ENCODE peak calls at places on chromosomes 7 and 10, in ten cellular contexts. H, B, K, O, M, S, A, R, G and W are unnamed samples.
A peak's percentile ranks its signal among the peaks of the same experiment; 100 is the strongest.

GRCh38 chr10:44966816-44967509 is 7.4 kb downstream of the RASSF4 start:
- DNase-seq in M (no peak), O (no peak), H (no peak), R (no peak), B (no peak), G (no peak), S (no peak), K (no peak), A (no peak), W (no peak)

GRCh38 chr7:17532861-17533404 is 234.5 kb downstream of the AHR start:
- DNase-seq in R (peak; percentile 34), A (no peak), H (no peak), O (peak; percentile 65), K (peak; percentile 79), S (no peak), M (no peak), G (no peak), B (peak; percentile 94), W (no peak)

GRCh38 chr10:61747341-61747740 is 84.6 kb downstream of the CABCOCO1 start:
- DNase-seq in A (no peak), R (no peak), G (no peak), H (no peak), B (no peak), O (no peak), M (no peak), S (no peak), K (peak; percentile 23), W (no peak)

GRCh38 chr10:75108684-75109458 is 2.6 kb upstream of the SAMD8 start:
- DNase-seq in B (no peak), A (no peak), G (peak; percentile 39), R (peak; percentile 48), S (no peak), O (peak; percentile 64), H (peak; percentile 48), M (no peak), K (peak; percentile 31), W (no peak)

GRCh38 chr10:120800528-120801323 is 50.4 kb upstream of the WDR11 start:
- DNase-seq in B (no peak), M (no peak), K (no peak), S (no peak), H (no peak), A (no peak), G (no peak), R (no peak), O (no peak), W (no peak)

GRCh38 chr7:42511027-42511426 is 274.0 kb upstream of the GLI3 start:
- DNase-seq in A (no peak), B (no peak), S (no peak), G (no peak), R (no peak), K (no peak), H (no peak), M (no peak), O (no peak), W (no peak)

GRCh38 chr7:21253740-21254687 is 173.9 kb upstream of the SP4 start:
- DNase-seq in M (peak; percentile 78), K (peak; percentile 65), S (peak; percentile 16), G (no peak), R (peak; percentile 8), A (peak; percentile 55), O (peak; percentile 22), H (peak; percentile 74), B (peak; percentile 26), W (peak; percentile 9)

GRCh38 chr7:84412161-84412969 is 217.8 kb upstream of the SEMA3A start:
- DNase-seq in K (peak; percentile 94), M (peak; percentile 17), A (no peak), G (no peak), S (no peak), O (peak; percentile 46), B (peak; percentile 99), H (no peak), R (peak; percentile 44), W (no peak)

GRCh38 chr7:157419030-157419293 is 82.2 kb downstream of the DNAJB6 start:
- DNase-seq in R (no peak), B (no peak), M (no peak), G (no peak), S (no peak), K (no peak), H (no peak), A (no peak), O (no peak), W (no peak)

GRCh38 chr10:5523796-5524574 is 776 bp upstream of the CALML3 start:
- DNase-seq in K (no peak), B (no peak), R (no peak), O (no peak), G (no peak), M (no peak), A (no peak), H (no peak), S (no peak), W (no peak)

GRCh38 chr7:74495112-74495880 is 41.6 kb downstream of the GTF2IRD1 start:
- DNase-seq in G (peak; percentile 69), M (no peak), O (no peak), S (no peak), B (no peak), H (no peak), K (no peak), A (no peak), R (no peak), W (no peak)